ENCODE peak calls at places on chromosomes 4 and X, in ten cellular contexts. Q, S, G, D, N, E, R, Z, T and C are unnamed samples.
A peak's percentile ranks its signal among the peaks of the same experiment; 100 is the strongest.

GRCh38 chr4:42618018-42618417 is 38.9 kb downstream of the ATP8A1 start:
- DNase-seq in Q (no peak), S (no peak), G (no peak), D (no peak), N (no peak), E (no peak), R (no peak), Z (no peak), T (no peak), C (peak; percentile 15)

GRCh38 chr4:149707862-149708261 is 107.8 kb downstream of the IQCM start:
- DNase-seq in Q (no peak), S (no peak), G (no peak), D (no peak), N (no peak), E (no peak), R (no peak), Z (no peak), T (no peak), C (no peak)

GRCh38 chrX:116490091-116490490 is 27.3 kb upstream of the CT83 start:
- DNase-seq in Q (no peak), S (no peak), G (no peak), D (peak; percentile 2), N (no peak), E (peak; percentile 11), R (no peak), Z (no peak), T (no peak), C (no peak)

GRCh38 chr4:78150465-78150864 is 93.3 kb downstream of the FRAS1 start:
- DNase-seq in Q (no peak), S (no peak), G (no peak), D (no peak), N (no peak), E (no peak), R (no peak), Z (no peak), T (no peak), C (no peak)

GRCh38 chrX:362351-362750 is 24.4 kb downstream of the PPP2R3B start:
- DNase-seq in Q (no peak), S (no peak), G (no peak), D (no peak), N (no peak), E (no peak), R (no peak), Z (no peak), T (no peak), C (no peak)

GRCh38 chr4:1542226-1542490 is 135.9 kb upstream of the NKX1-1 start:
- DNase-seq in Q (no peak), S (no peak), G (no peak), D (no peak), N (no peak), E (no peak), R (no peak), Z (no peak), T (no peak), C (no peak)

GRCh38 chrX:136209016-136209738 is 42.0 kb downstream of the MAP7D3 start:
- DNase-seq in Q (peak; percentile 49), S (no peak), G (peak; percentile 49), D (peak; percentile 62), N (peak; percentile 43), E (no peak), R (peak; percentile 56), Z (peak; percentile 77), T (peak; percentile 62), C (peak; percentile 34)

GRCh38 chr4:155241664-155242063 is 33.2 kb downstream of the NPY2R start:
- DNase-seq in Q (no peak), S (no peak), G (no peak), D (no peak), N (no peak), E (no peak), R (no peak), Z (no peak), T (no peak), C (no peak)

GRCh38 chr4:179164642-179165338 is 1722.6 kb upstream of the AGA start:
- DNase-seq in Q (no peak), S (no peak), G (no peak), D (no peak), N (no peak), E (no peak), R (no peak), Z (no peak), T (no peak), C (no peak)

GRCh38 chrX:116417968-116418367 is 18.4 kb upstream of the SLC6A14 start:
- DNase-seq in Q (no peak), S (no peak), G (no peak), D (no peak), N (no peak), E (peak; percentile 65), R (no peak), Z (no peak), T (no peak), C (no peak)

GRCh38 chr4:110442309-110442708 is 33.6 kb upstream of the ENPEP start:
- DNase-seq in Q (no peak), S (no peak), G (no peak), D (no peak), N (no peak), E (peak; percentile 25), R (no peak), Z (no peak), T (no peak), C (no peak)

GRCh38 chrX:21993265-21993664 is 38.9 kb upstream of the PHEX start:
- DNase-seq in Q (no peak), S (no peak), G (no peak), D (no peak), N (no peak), E (no peak), R (no peak), Z (no peak), T (no peak), C (no peak)

GRCh38 chr4:67261971-67262370 is 283.3 kb downstream of the CENPC start:
- DNase-seq in Q (no peak), S (no peak), G (no peak), D (no peak), N (no peak), E (no peak), R (no peak), Z (no peak), T (no peak), C (no peak)

GRCh38 chrX:21735038-21735752 is 22.7 kb downstream of the SMPX start:
- DNase-seq in Q (no peak), S (no peak), G (no peak), D (peak; percentile 15), N (no peak), E (no peak), R (no peak), Z (no peak), T (no peak), C (no peak)

GRCh38 chrX:51568586-51568985 is 50.1 kb downstream of the CENPVL3 start:
- DNase-seq in Q (no peak), S (no peak), G (peak; percentile 69), D (peak; percentile 11), N (no peak), E (peak; percentile 92), R (no peak), Z (no peak), T (peak; percentile 92), C (no peak)

GRCh38 chr4:165382640-165383039 is 3.8 kb downstream of the CPE start:
- DNase-seq in Q (no peak), S (no peak), G (no peak), D (no peak), N (no peak), E (no peak), R (no peak), Z (no peak), T (no peak), C (no peak)

GRCh38 chr4:27616166-27616565 is 755.5 kb downstream of the STIM2 start:
- DNase-seq in Q (no peak), S (no peak), G (peak; percentile 24), D (no peak), N (no peak), E (no peak), R (no peak), Z (no peak), T (no peak), C (no peak)

GRCh38 chr4:128831526-128832252 is 22.2 kb downstream of the JADE1 start:
- DNase-seq in Q (no peak), S (no peak), G (no peak), D (no peak), N (no peak), E (no peak), R (no peak), Z (no peak), T (peak; percentile 71), C (peak; percentile 49)

GRCh38 chr4:72568959-72569718 is at the start of gene ADAMTS3:
- DNase-seq in Q (no peak), S (no peak), G (peak; percentile 68), D (peak; percentile 31), N (no peak), E (peak; percentile 24), R (peak; percentile 12), Z (peak; percentile 73), T (peak; percentile 77), C (peak; percentile 85)

GRCh38 chr4:113467581-113467980 is 294.0 kb downstream of the CAMK2D start:
- DNase-seq in Q (no peak), S (no peak), G (peak; percentile 71), D (peak; percentile 61), N (no peak), E (peak; percentile 94), R (no peak), Z (no peak), T (peak; percentile 86), C (no peak)

GRCh38 chr4:116070283-116070682 is 956.9 kb upstream of the NDST4 start:
- DNase-seq in Q (no peak), S (no peak), G (no peak), D (no peak), N (no peak), E (peak; percentile 49), R (no peak), Z (no peak), T (peak; percentile 6), C (no peak)

GRCh38 chrX:30889147-30890125 is at the start of gene TAB3:
- DNase-seq in Q (peak; percentile 94), S (peak; percentile 91), G (peak; percentile 93), D (peak; percentile 91), N (peak; percentile 94), E (peak; percentile 90), R (peak; percentile 95), Z (peak; percentile 93), T (peak; percentile 96), C (peak; percentile 96)

GRCh38 chrX:37712458-37712857 is 26.9 kb downstream of the XK start:
- DNase-seq in Q (no peak), S (no peak), G (no peak), D (no peak), N (no peak), E (peak; percentile 69), R (no peak), Z (no peak), T (no peak), C (no peak)

GRCh38 chr4:186952709-186953108 is 229.1 kb upstream of the FAT1 start:
- DNase-seq in Q (no peak), S (no peak), G (no peak), D (no peak), N (no peak), E (no peak), R (no peak), Z (no peak), T (no peak), C (no peak)

GRCh38 chr4:2714071-2714770 is 41.9 kb downstream of the TNIP2 start:
- DNase-seq in Q (peak; percentile 58), S (no peak), G (peak; percentile 21), D (peak; percentile 24), N (peak; percentile 45), E (peak; percentile 58), R (no peak), Z (no peak), T (no peak), C (no peak)

GRCh38 chr4:167555338-167556022 is 321.2 kb upstream of the SPOCK3 start:
- DNase-seq in Q (no peak), S (no peak), G (no peak), D (no peak), N (no peak), E (peak; percentile 46), R (peak; percentile 0), Z (no peak), T (no peak), C (no peak)

GRCh38 chr4:149793459-149793858 is 22.2 kb downstream of the IQCM start:
- DNase-seq in Q (no peak), S (no peak), G (peak; percentile 48), D (no peak), N (no peak), E (peak; percentile 21), R (no peak), Z (no peak), T (no peak), C (no peak)

GRCh38 chr4:17769406-17770174 is 11.8 kb downstream of the FAM184B start:
- DNase-seq in Q (no peak), S (no peak), G (no peak), D (no peak), N (no peak), E (no peak), R (no peak), Z (no peak), T (no peak), C (no peak)